ENCODE peak calls at places on chromosome 21, in nine cellular contexts. G, O, W, I, M, V, S, F and X are unnamed samples.

GRCh38 chr21:34790341-34790740 is 121.5 kb downstream of the CLIC6 start:
- DNase-seq in G (no peak), O (no peak), W (no peak), I (no peak), M (no peak), V (no peak), S (no peak), F (no peak), X (no peak)

GRCh38 chr21:31429500-31429899 is 85.4 kb upstream of the TIAM1 start:
- DNase-seq in G (no peak), O (no peak), W (no peak), I (no peak), M (no peak), V (no peak), S (no peak), F (no peak), X (no peak)

GRCh38 chr21:15000076-15000475 is 64.7 kb downstream of the NRIP1 start:
- DNase-seq in G (no peak), O (peak), W (peak), I (no peak), M (peak), V (peak), S (no peak), F (no peak), X (no peak)

GRCh38 chr21:42777757-42778344 is 101.5 kb downstream of the WDR4 start:
- DNase-seq in G (no peak), O (no peak), W (peak), I (no peak), M (peak), V (peak), S (no peak), F (no peak), X (no peak)

GRCh38 chr21:42291751-42292562 is 23.3 kb downstream of the TFF3 start:
- DNase-seq in G (no peak), O (no peak), W (no peak), I (no peak), M (no peak), V (no peak), S (no peak), F (no peak), X (no peak)

GRCh38 chr21:18041012-18041411 is 203.6 kb upstream of the CHODL start:
- DNase-seq in G (no peak), O (no peak), W (peak), I (no peak), M (peak), V (peak), S (no peak), F (no peak), X (no peak)

GRCh38 chr21:25967566-25968438 is 202.8 kb downstream of the APP start:
- DNase-seq in G (peak), O (no peak), W (no peak), I (no peak), M (peak), V (peak), S (no peak), F (peak), X (no peak)

GRCh38 chr21:45590726-45591618 is 48.7 kb upstream of the SLC19A1 start:
- DNase-seq in G (peak), O (no peak), W (no peak), I (no peak), M (no peak), V (no peak), S (peak), F (peak), X (no peak)

GRCh38 chr21:41377715-41378114 is 15.9 kb downstream of the MX2 start:
- DNase-seq in G (no peak), O (no peak), W (no peak), I (no peak), M (no peak), V (no peak), S (no peak), F (no peak), X (no peak)

GRCh38 chr21:27721675-27722074 is 754.8 kb upstream of the ADAMTS5 start:
- DNase-seq in G (no peak), O (no peak), W (no peak), I (no peak), M (no peak), V (no peak), S (no peak), F (no peak), X (no peak)

GRCh38 chr21:45309541-45310381 is 22.1 kb upstream of the POFUT2 start:
- DNase-seq in G (no peak), O (no peak), W (no peak), I (peak), M (no peak), V (no peak), S (no peak), F (no peak), X (no peak)

GRCh38 chr21:46307625-46308024 is 16.0 kb downstream of the C21orf58 start:
- DNase-seq in G (no peak), O (no peak), W (peak), I (no peak), M (peak), V (peak), S (no peak), F (no peak), X (no peak)

GRCh38 chr21:42530167-42530518 is 16.5 kb downstream of the SLC37A1 start:
- DNase-seq in G (no peak), O (no peak), W (no peak), I (no peak), M (no peak), V (no peak), S (no peak), F (no peak), X (no peak)

GRCh38 chr21:17780539-17780938 is 38.6 kb downstream of the C21orf91 start:
- DNase-seq in G (no peak), O (no peak), W (no peak), I (no peak), M (peak), V (no peak), S (no peak), F (peak), X (no peak)

GRCh38 chr21:26834181-26834945 is 10.8 kb downstream of the ADAMTS1 start:
- DNase-seq in G (no peak), O (peak), W (no peak), I (no peak), M (peak), V (peak), S (no peak), F (no peak), X (no peak)

GRCh38 chr21:42991992-42992740 is 17.8 kb downstream of the PKNOX1 start:
- DNase-seq in G (no peak), O (peak), W (peak), I (no peak), M (peak), V (peak), S (no peak), F (no peak), X (peak)

GRCh38 chr21:43864806-43865470 is at the start of gene AGPAT3:
- DNase-seq in G (no peak), O (peak), W (no peak), I (no peak), M (peak), V (no peak), S (no peak), F (peak), X (no peak)

GRCh38 chr21:34511154-34511553 is 856 bp downstream of the KCNE1 start:
- DNase-seq in G (no peak), O (no peak), W (no peak), I (no peak), M (no peak), V (no peak), S (no peak), F (no peak), X (no peak)

GRCh38 chr21:45257673-45258341 is 29.9 kb downstream of the POFUT2 start:
- DNase-seq in G (no peak), O (no peak), W (no peak), I (no peak), M (no peak), V (no peak), S (no peak), F (no peak), X (no peak)

GRCh38 chr21:26795866-26796329 is 49.3 kb downstream of the ADAMTS1 start:
- DNase-seq in G (no peak), O (peak), W (peak), I (no peak), M (peak), V (peak), S (peak), F (no peak), X (peak)

GRCh38 chr21:41759214-41759840 is 7.5 kb downstream of the RIPK4 start:
- DNase-seq in G (no peak), O (no peak), W (no peak), I (no peak), M (peak), V (no peak), S (no peak), F (no peak), X (no peak)

GRCh38 chr21:43208561-43209332 is 39.9 kb downstream of the CRYAA start:
- DNase-seq in G (no peak), O (no peak), W (no peak), I (no peak), M (no peak), V (no peak), S (no peak), F (no peak), X (no peak)

GRCh38 chr21:45073301-45074047 is 906 bp upstream of the ADARB1 start:
- DNase-seq in G (no peak), O (peak), W (no peak), I (no peak), M (no peak), V (no peak), S (no peak), F (no peak), X (no peak)

GRCh38 chr21:44684077-44684476 is 2.1 kb upstream of the KRTAP12-1 start:
- DNase-seq in G (no peak), O (no peak), W (no peak), I (no peak), M (no peak), V (no peak), S (no peak), F (no peak), X (no peak)

GRCh38 chr21:29849735-29850176 is 90.0 kb downstream of the GRIK1 start:
- DNase-seq in G (peak), O (peak), W (peak), I (no peak), M (peak), V (peak), S (peak), F (peak), X (peak)

GRCh38 chr21:43919871-43920801 is 55.1 kb downstream of the AGPAT3 start:
- DNase-seq in G (no peak), O (no peak), W (no peak), I (no peak), M (peak), V (no peak), S (no peak), F (no peak), X (no peak)

GRCh38 chr21:41991659-41992058 is 18.5 kb downstream of the ZBTB21 start:
- DNase-seq in G (no peak), O (no peak), W (no peak), I (no peak), M (no peak), V (no peak), S (no peak), F (no peak), X (no peak)

GRCh38 chr21:15121097-15121654 is 56.4 kb upstream of the NRIP1 start:
- DNase-seq in G (no peak), O (no peak), W (no peak), I (no peak), M (no peak), V (no peak), S (no peak), F (no peak), X (no peak)

GRCh38 chr21:45388011-45388521 is 16.9 kb upstream of the COL18A1 start:
- DNase-seq in G (no peak), O (no peak), W (no peak), I (no peak), M (no peak), V (no peak), S (no peak), F (no peak), X (no peak)

GRCh38 chr21:40652436-40652835 is 194.5 kb downstream of the DSCAM start:
- DNase-seq in G (no peak), O (no peak), W (no peak), I (no peak), M (no peak), V (no peak), S (no peak), F (no peak), X (no peak)

GRCh38 chr21:37368536-37369279 is 2.1 kb downstream of the DYRK1A start:
- DNase-seq in G (no peak), O (peak), W (no peak), I (no peak), M (peak), V (peak), S (no peak), F (no peak), X (no peak)

GRCh38 chr21:20997633-20998455 is at the start of gene NCAM2:
- DNase-seq in G (no peak), O (peak), W (peak), I (no peak), M (peak), V (peak), S (no peak), F (peak), X (peak)

GRCh38 chr21:37869661-37870060 is 46.6 kb downstream of the KCNJ6 start:
- DNase-seq in G (no peak), O (no peak), W (no peak), I (no peak), M (no peak), V (no peak), S (no peak), F (no peak), X (no peak)

GRCh38 chr21:27590271-27590670 is 623.4 kb upstream of the ADAMTS5 start:
- DNase-seq in G (no peak), O (no peak), W (peak), I (no peak), M (peak), V (peak), S (no peak), F (no peak), X (no peak)

GRCh38 chr21:40634141-40634540 is 212.8 kb downstream of the DSCAM start:
- DNase-seq in G (no peak), O (no peak), W (no peak), I (no peak), M (no peak), V (no peak), S (no peak), F (no peak), X (no peak)

GRCh38 chr21:35265170-35265877 is 216.2 kb upstream of the RUNX1 start:
- DNase-seq in G (no peak), O (no peak), W (peak), I (no peak), M (peak), V (peak), S (peak), F (no peak), X (no peak)